ENCODE peak calls at places on chromosomes 7 and 10, in five cellular contexts. A is activated CD8-positive, alpha-beta memory T cell treated with anti-CD3 and anti-CD28 coated beads, Interleukin-2, amount 50 U/mL, for 48 hours; Q is HEK293T; T is effector CD8-positive, alpha-beta T cell; F is fibroblast of the aortic adventitia. O is an unnamed sample.

GRCh38 chr7:29865526-29865925 is 59.2 kb downstream of the WIPF3 start:
- DNase-seq in F (peak), T (no peak), Q (no peak), A (no peak), O (no peak)

GRCh38 chr10:58424176-58424575 is 39.0 kb downstream of the TFAM start:
- DNase-seq in Q (no peak), A (no peak), T (no peak), F (no peak), O (no peak)

GRCh38 chr10:100025528-100026070 is 15.9 kb upstream of the DNMBP start:
- DNase-seq in T (no peak), F (no peak), Q (no peak), A (no peak), O (no peak)

GRCh38 chr10:91034042-91034441 is 113.2 kb upstream of the ANKRD1 start:
- DNase-seq in Q (no peak), F (no peak), A (no peak), T (no peak), O (no peak)

GRCh38 chr7:100413286-100413685 is 15.2 kb downstream of the ZCWPW1 start:
- DNase-seq in T (no peak), F (no peak), Q (no peak), A (no peak), O (no peak)

GRCh38 chr7:105209870-105210269 is 178.9 kb downstream of the SRPK2 start:
- DNase-seq in F (no peak), T (no peak), Q (no peak), A (no peak), O (no peak)

GRCh38 chr10:30751678-30752331 is 122.3 kb upstream of the LYZL2 start:
- DNase-seq in F (peak), A (peak), Q (no peak), T (peak), O (no peak)

GRCh38 chr10:126421745-126422144 is 33.5 kb upstream of the ADAM12 start:
- DNase-seq in F (peak), Q (no peak), A (no peak), T (no peak), O (no peak)

GRCh38 chr7:74527842-74528241 is 74.1 kb downstream of the GTF2IRD1 start:
- DNase-seq in Q (no peak), F (no peak), T (no peak), A (no peak), O (no peak)

GRCh38 chr10:79380918-79381775 is 33.9 kb downstream of the PPIF start:
- DNase-seq in Q (peak), T (no peak), A (peak), F (no peak), O (no peak)

GRCh38 chr7:78279035-78279434 is 480.5 kb downstream of the PHTF2 start:
- DNase-seq in A (no peak), Q (no peak), T (no peak), F (peak), O (no peak)

GRCh38 chr10:124341768-124342135 is 77.0 kb downstream of the OAT start:
- DNase-seq in Q (no peak), T (no peak), F (no peak), A (peak), O (no peak)

GRCh38 chr10:92574545-92575377 is 868 bp upstream of the IDE start:
- DNase-seq in A (no peak), T (no peak), F (peak), Q (no peak), O (peak)

GRCh38 chr10:129332476-129332875 is 134.6 kb upstream of the MGMT start:
- DNase-seq in Q (peak), A (no peak), T (no peak), F (no peak), O (peak)

O was measured in HAP-1.